ENCODE peak calls at places on chromosomes 6 and 20, in four cellular contexts. K is HepG2, L is K562, Q is GM12878. S is an unnamed sample.

GRCh38 chr6:32941412-32941784 is 570 bp upstream of the HLA-DMB start:
- DNase-seq in K (no peak), L (no peak), Q (peak), S (no peak)

GRCh38 chr6:163945813-163946212 is 531.3 kb downstream of the QKI start:
- DNase-seq in K (no peak), L (no peak), Q (no peak), S (no peak)

GRCh38 chr20:25566821-25567220 is 18.5 kb downstream of the NINL start:
- DNase-seq in K (no peak), L (no peak), Q (no peak), S (no peak)

GRCh38 chr20:31593221-31594001 is 11.7 kb upstream of the ID1 start:
- DNase-seq in K (peak), L (peak), Q (no peak), S (peak)

GRCh38 chr6:87053312-87053711 is 41.6 kb downstream of the CGA start:
- DNase-seq in K (no peak), L (no peak), Q (no peak), S (no peak)

GRCh38 chr6:16770701-16771569 is 9.7 kb upstream of the ATXN1 start:
- DNase-seq in K (peak), L (peak), Q (no peak), S (peak)

GRCh38 chr20:63580796-63581461 is 6.9 kb upstream of the HELZ2 start:
- DNase-seq in K (peak), L (peak), Q (no peak), S (peak)

GRCh38 chr20:50632701-50633100 is 58.6 kb downstream of the RIPOR3 start:
- DNase-seq in K (no peak), L (no peak), Q (no peak), S (no peak)

GRCh38 chr20:32479012-32479411 is 106.1 kb downstream of the NOL4L start:
- DNase-seq in K (no peak), L (no peak), Q (no peak), S (no peak)

GRCh38 chr6:9851541-9852380 is 563.1 kb downstream of the TFAP2A start:
- DNase-seq in K (no peak), L (peak), Q (no peak), S (peak)

GRCh38 chr6:167705211-167705750 is 121.4 kb upstream of the AFDN start:
- DNase-seq in K (no peak), L (no peak), Q (no peak), S (no peak)

GRCh38 chr6:163588211-163588919 is 173.8 kb downstream of the QKI start:
- DNase-seq in K (no peak), L (no peak), Q (no peak), S (no peak)

GRCh38 chr20:45359406-45360148 is 3.4 kb upstream of the SYS1 start:
- DNase-seq in K (peak), L (no peak), Q (no peak), S (no peak)

GRCh38 chr6:42522021-42522420 is 41.8 kb upstream of the UBR2 start:
- DNase-seq in K (no peak), L (no peak), Q (no peak), S (no peak)

GRCh38 chr20:51493346-51493791 is 49.1 kb downstream of the NFATC2 start:
- DNase-seq in K (no peak), L (peak), Q (no peak), S (no peak)

GRCh38 chr6:52361347-52361944 is 505 bp upstream of the PAQR8 start:
- DNase-seq in K (no peak), L (peak), Q (no peak), S (no peak)

GRCh38 chr20:51966296-51966971 is 164.1 kb upstream of the SALL4 start:
- DNase-seq in K (peak), L (peak), Q (no peak), S (peak)

GRCh38 chr20:49889943-49890650 is 25.2 kb downstream of the SPATA2 start:
- DNase-seq in K (no peak), L (no peak), Q (no peak), S (no peak)

GRCh38 chr6:7108964-7109836 is 1.4 kb downstream of the RREB1 start:
- DNase-seq in K (peak), L (peak), Q (no peak), S (peak)

GRCh38 chr6:43456737-43457126 is 1.4 kb upstream of the DLK2 start:
- DNase-seq in K (no peak), L (peak), Q (no peak), S (no peak)

GRCh38 chr20:45104786-45105185 is 3.9 kb upstream of the KCNS1 start:
- DNase-seq in K (no peak), L (no peak), Q (no peak), S (no peak)

DNA sequence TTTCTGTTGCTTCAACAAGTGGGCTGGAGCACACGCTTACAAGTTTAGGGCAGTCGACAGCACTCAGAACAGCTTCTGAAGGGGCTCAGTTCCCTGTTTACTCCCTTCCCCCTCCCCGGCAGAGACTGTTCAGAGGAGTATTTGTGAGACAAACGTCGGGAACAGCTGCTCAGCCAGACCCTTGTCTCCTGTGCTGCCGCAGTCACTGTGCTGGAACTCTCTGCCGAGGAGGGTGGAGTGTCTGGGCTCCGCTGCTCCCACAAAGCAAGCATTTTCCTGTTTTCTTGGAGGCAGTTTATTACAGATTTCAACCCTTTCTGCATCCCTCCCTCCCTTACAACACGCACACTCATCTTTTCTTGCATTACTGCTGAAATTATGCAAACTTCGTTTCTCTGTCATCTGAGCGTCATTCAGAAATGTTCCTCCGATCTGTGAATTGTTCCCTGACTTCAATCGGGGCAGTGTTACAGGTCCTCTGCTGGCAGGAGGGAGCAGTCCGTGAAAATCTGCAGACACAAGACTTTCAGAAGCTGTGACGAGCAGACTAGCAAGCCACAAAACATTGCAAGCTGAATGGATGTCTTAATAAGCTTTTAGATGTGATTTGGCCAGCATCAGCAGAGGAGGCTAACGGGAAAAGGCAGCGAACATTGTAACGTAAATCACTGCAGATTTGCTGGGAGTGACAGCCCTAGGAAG is 76.3 kb downstream of the LYRM2 start:
- DNase-seq in K (no peak), L (no peak), Q (no peak), S (no peak)
- TF ChIP-seq ESRRA in K (no peak), L (no peak), Q (no peak), S (no peak)

GRCh38 chr6:28490191-28490890 is 25.3 kb downstream of the GPX6 start:
- DNase-seq in K (no peak), L (peak), Q (no peak), S (no peak)
- H3K4me3 ChIP-seq in K (peak), L (peak), Q (peak), S (peak)

GRCh38 chr6:5997420-5998093 is 9.2 kb downstream of the NRN1 start:
- DNase-seq in K (no peak), L (no peak), Q (no peak), S (no peak)
- TF ChIP-seq ESRRA in K (no peak), L (no peak), Q (no peak), S (no peak)

GRCh38 chr6:35391240-35391968 is 49.0 kb downstream of the PPARD start:
- DNase-seq in K (no peak), L (no peak), Q (no peak), S (no peak)
- H3K4me3 ChIP-seq in K (no peak), L (no peak), Q (no peak), S (no peak)

GRCh38 chr6:122283884-122284283 is 115.6 kb upstream of the HSF2 start:
- DNase-seq in K (no peak), L (no peak), Q (no peak), S (no peak)
- TF ChIP-seq ESRRA in K (no peak), L (no peak), Q (no peak), S (no peak)

GRCh38 chr6:90413867-90414266 is 117.2 kb upstream of the BACH2 start:
- DNase-seq in K (no peak), L (peak), Q (no peak), S (no peak)

GRCh38 chr6:90414352-90414751 is 117.7 kb upstream of the BACH2 start:
- DNase-seq in K (no peak), L (no peak), Q (no peak), S (no peak)

GRCh38 chr6:90415178-90415577 is 118.5 kb upstream of the BACH2 start:
- DNase-seq in K (no peak), L (no peak), Q (no peak), S (no peak)

GRCh38 chr6:90412538-90413369 is 116.1 kb upstream of the BACH2 start:
- DNase-seq in K (no peak), L (no peak), Q (no peak), S (no peak)

DNA sequence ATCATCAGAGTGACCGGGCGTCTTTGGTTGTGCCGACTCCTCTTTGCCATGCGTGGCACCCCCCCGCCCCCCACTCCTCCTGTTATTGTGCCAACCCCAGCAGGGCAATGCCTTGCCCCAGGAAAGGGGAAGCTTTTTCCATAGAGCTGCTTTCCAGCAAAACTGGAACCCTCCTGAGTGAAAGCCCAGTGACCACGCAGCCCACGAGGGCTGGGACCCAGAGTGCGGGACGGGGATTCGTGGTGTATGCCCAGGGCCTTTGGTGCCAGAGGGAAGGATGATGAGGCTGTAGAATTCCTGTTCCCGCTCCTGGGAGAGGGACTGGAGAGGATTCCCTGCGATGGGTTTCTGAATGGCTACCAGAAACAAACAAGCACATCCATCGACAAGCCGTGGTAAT is 116.8 kb upstream of the BACH2 start:
- DNase-seq in K (no peak), L (no peak), Q (no peak), S (no peak)
- H3K4me3 ChIP-seq in K (no peak), L (no peak), Q (no peak), S (no peak)

S was measured in A549.